ENCODE peak calls at places on chromosomes 5 and 9, in seven cellular contexts. K is A549, B is suprapubic skin, Q is SK-N-SH, I is tibial nerve, W is sigmoid colon, G is GM12878. U is an unnamed sample.

GRCh38 chr5:13227520-13227919 is 717.0 kb downstream of the DNAH5 start:
- DNase-seq in B (no peak), Q (no peak), I (no peak), W (no peak), K (no peak), G (no peak), U (no peak)

GRCh38 chr5:174581483-174581882 is 142.9 kb upstream of the MSX2 start:
- DNase-seq in G (no peak), B (peak), K (peak), Q (peak), W (no peak), I (no peak), U (no peak)

GRCh38 chr5:133421394-133421793 is 190.9 kb downstream of the FSTL4 start:
- DNase-seq in G (no peak), K (peak), W (no peak), B (no peak), Q (peak), I (no peak), U (no peak)

GRCh38 chr5:73388371-73388684 is 60.2 kb downstream of the FOXD1 start:
- DNase-seq in Q (no peak), G (no peak), W (no peak), K (no peak), I (no peak), B (no peak), U (no peak)

GRCh38 chr9:92631452-92632211 is 38.3 kb downstream of the IPPK start:
- DNase-seq in B (no peak), I (no peak), G (peak), K (no peak), Q (no peak), W (peak), U (peak)

GRCh38 chr5:133952729-133953567 is 15.5 kb downstream of the C5orf15 start:
- DNase-seq in G (no peak), W (peak), K (no peak), Q (no peak), I (peak), B (no peak), U (peak)

GRCh38 chr5:143606043-143606752 is 202.7 kb upstream of the NR3C1 start:
- DNase-seq in Q (no peak), K (no peak), W (no peak), G (peak), B (no peak), I (no peak), U (no peak)

GRCh38 chr9:78695521-78695920 is 398.6 kb downstream of the PSAT1 start:
- DNase-seq in G (no peak), B (no peak), K (no peak), Q (no peak), I (no peak), W (no peak), U (no peak)

GRCh38 chr5:148760945-148761638 is 65.3 kb upstream of the ADRB2 start:
- DNase-seq in Q (no peak), G (peak), W (no peak), K (no peak), I (no peak), B (no peak), U (no peak)

GRCh38 chr5:1172007-1172581 is 29.3 kb upstream of the SLC6A19 start:
- DNase-seq in I (no peak), K (no peak), W (no peak), B (no peak), G (no peak), Q (no peak), U (no peak)

DNA sequence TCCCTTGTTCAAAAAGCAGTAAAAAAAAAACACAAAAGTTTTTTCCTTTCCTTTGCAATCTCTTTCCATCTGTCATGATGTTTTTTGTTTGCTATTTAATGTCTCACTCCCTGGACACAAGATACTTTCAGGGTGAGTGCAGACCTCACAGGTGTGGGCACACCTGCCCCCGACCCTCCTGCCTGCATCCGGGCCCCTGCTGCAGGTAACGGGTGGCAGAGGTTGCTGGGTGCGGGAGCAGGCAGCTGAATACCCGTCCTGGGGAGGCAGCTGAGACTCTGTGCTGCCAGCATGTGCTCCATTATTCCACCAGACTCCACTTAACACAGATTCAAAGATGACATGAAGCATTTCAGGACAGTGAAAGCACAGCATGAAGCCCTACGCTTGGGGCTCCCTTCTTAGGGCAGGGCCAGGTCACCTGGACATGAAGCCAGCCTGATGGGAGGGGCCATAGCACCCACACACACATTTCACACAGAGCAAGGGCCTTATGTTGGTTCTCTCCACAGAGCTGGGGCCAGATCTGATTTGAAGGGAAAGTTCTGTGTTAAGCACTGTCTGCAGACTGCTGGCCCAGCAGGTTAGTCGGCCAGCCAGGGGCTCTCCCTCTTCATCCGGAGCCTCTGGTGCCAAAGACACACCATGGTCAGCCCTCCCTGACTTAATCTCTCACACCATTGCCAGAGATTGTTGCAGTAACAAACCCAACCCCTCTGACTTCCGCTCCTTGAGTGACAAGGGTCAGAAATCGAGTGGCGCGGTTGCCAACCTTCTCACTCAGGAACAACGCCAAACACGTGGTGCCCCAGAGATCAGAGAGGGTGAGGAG is 13.0 kb downstream of the NEK6 start:
- DNase-seq in B (no peak), K (no peak), Q (no peak), W (no peak), I (peak), G (no peak), U (no peak)
- TF ChIP-seq EP300 in B (no peak), K (no peak), Q (no peak), W (no peak), I (peak), G (no peak), U (no peak)

GRCh38 chr5:150653145-150653761 is 7.8 kb upstream of the MYOZ3 start:
- DNase-seq in B (no peak), W (no peak), K (no peak), I (no peak), Q (peak), G (no peak), U (peak)
- TF ChIP-seq CTCF in B (no peak), W (no peak), K (no peak), I (peak), Q (peak), G (peak), U (no peak)

DNA sequence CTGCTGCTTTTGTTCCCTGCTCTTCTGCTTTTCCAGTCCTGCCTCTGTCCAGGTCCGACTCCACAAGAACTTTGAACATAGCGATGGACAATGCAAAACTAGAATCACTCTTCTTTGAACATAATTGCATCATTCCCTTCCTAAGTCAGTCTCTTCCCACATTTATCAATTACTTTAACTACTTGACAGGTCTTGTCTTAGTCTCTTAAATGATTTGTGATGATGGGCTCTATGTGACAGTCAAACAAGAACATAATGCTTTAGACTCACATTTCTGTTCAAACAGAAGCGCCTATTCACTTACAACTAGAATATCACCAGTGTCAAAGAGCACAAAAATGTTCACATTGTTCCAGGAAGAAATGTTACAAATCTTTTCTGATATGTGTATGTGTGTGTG is 278.1 kb downstream of the SH3GL2 start:
- DNase-seq in K (no peak), Q (no peak), G (no peak), B (no peak), I (no peak), W (no peak), U (no peak)
- TF ChIP-seq EP300 in K (no peak), Q (no peak), G (no peak), B (no peak), I (no peak), W (no peak), U (no peak)

GRCh38 chr9:116160676-116161571 is 7.3 kb downstream of the PAPPA start:
- DNase-seq in G (no peak), I (no peak), B (no peak), W (no peak), K (no peak), Q (no peak), U (no peak)

GRCh38 chr9:116166713-116167112 is 13.1 kb downstream of the PAPPA start:
- DNase-seq in B (no peak), G (no peak), W (no peak), K (no peak), Q (no peak), I (no peak), U (no peak)

GRCh38 chr9:116162241-116162781 is 8.7 kb downstream of the PAPPA start:
- DNase-seq in G (no peak), W (no peak), Q (no peak), B (no peak), I (no peak), K (no peak), U (no peak)

GRCh38 chr9:116165912-116166311 is 12.3 kb downstream of the PAPPA start:
- DNase-seq in W (no peak), K (no peak), Q (no peak), I (no peak), G (no peak), B (no peak), U (no peak)

GRCh38 chr9:116163293-116164055 is 9.9 kb downstream of the PAPPA start:
- DNase-seq in B (no peak), G (no peak), W (no peak), K (no peak), Q (no peak), I (no peak), U (no peak)
- TF ChIP-seq CTCF in B (no peak), G (peak), W (peak), K (peak), Q (peak), I (no peak), U (no peak)

DNA sequence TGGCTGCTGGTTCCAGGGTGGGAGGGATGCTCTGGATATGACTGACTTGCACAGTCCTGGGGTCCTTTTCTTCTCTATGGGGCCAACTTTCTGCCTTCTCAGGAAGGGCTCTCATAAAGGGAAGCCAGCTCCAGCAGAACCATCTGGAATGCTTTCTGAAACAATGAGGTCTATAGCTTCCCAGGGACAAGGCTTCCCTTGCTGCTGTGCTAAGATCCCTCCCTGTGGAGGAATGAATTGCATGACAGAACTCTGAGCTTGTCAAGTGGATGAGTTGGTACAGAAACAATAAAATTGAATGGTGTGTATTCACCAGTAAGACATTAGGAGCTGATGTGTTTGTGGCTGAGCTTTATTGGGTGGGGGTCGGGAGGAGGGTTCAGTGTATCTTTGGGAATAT is 19.8 kb downstream of the CKMT2 start:
- DNase-seq in I (no peak), K (no peak), W (no peak), G (no peak), Q (no peak), B (no peak), U (no peak)
- TF ChIP-seq EP300 in I (no peak), K (no peak), W (no peak), G (no peak), Q (no peak), B (no peak), U (no peak)

DNA sequence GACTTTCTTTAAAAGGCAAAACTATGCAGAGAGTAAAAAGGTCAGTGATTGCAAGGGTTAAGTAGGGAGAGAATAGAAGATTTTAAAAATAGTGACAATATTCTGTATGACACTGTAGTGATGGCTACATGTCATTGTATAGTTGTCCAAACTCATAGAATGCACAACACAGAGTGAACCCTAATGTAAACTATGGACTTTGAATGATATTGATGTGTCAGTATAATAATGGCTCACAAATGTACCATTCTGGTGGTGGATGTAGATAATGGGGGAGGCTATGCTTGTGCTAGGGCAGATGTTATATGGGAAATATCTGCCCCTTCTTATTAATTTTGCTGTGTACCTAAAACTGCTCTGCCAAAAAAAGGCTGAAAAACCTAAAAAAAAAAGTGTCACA is 468.9 kb downstream of the KIF4B start:
- DNase-seq in Q (no peak), W (no peak), K (no peak), B (no peak), I (no peak), G (no peak), U (no peak)
- TF ChIP-seq CTCF in Q (no peak), W (no peak), K (no peak), B (no peak), I (no peak), G (no peak), U (no peak)